ENCODE peak calls at places on chromosomes 4 and X, in seven cellular contexts. One of them, this sample, is unnamed.

GRCh38 chrX:130702867-130703707 is 199.9 kb downstream of the ENOX2 start:
- DNase-seq in uterus: no peak
- DNase-seq in PC-3: peak; percentile 32
- DNase-seq in CD8-positive, alpha-beta T cell: no peak
- DNase-seq in aorta: no peak
- DNase-seq in psoas muscle: no peak
- DNase-seq in small intestine: no peak
- DNase-seq in this sample: no peak

GRCh38 chr4:174753031-174753430 is 76.0 kb downstream of the GLRA3 start:
- DNase-seq in PC-3: no peak
- DNase-seq in uterus: no peak
- DNase-seq in small intestine: no peak
- DNase-seq in aorta: no peak
- DNase-seq in psoas muscle: no peak
- DNase-seq in CD8-positive, alpha-beta T cell: no peak
- DNase-seq in this sample: no peak

GRCh38 chr4:175453456-175453855 is 358.6 kb downstream of the GPM6A start:
- DNase-seq in CD8-positive, alpha-beta T cell: no peak
- DNase-seq in aorta: no peak
- DNase-seq in small intestine: no peak
- DNase-seq in PC-3: no peak
- DNase-seq in psoas muscle: no peak
- DNase-seq in uterus: no peak
- DNase-seq in this sample: no peak

GRCh38 chr4:6390357-6390756 is 82.1 kb downstream of the PPP2R2C start:
- DNase-seq in small intestine: no peak
- DNase-seq in psoas muscle: no peak
- DNase-seq in PC-3: no peak
- DNase-seq in CD8-positive, alpha-beta T cell: no peak
- DNase-seq in aorta: peak; percentile 71
- DNase-seq in uterus: peak; percentile 42
- DNase-seq in this sample: peak; percentile 61

GRCh38 chr4:77922158-77923094 is 59.8 kb downstream of the MRPL1 start:
- DNase-seq in PC-3: peak; percentile 56
- DNase-seq in psoas muscle: no peak
- DNase-seq in uterus: no peak
- DNase-seq in CD8-positive, alpha-beta T cell: no peak
- DNase-seq in small intestine: no peak
- DNase-seq in aorta: no peak
- DNase-seq in this sample: no peak

GRCh38 chr4:65393078-65393477 is 277.2 kb downstream of the EPHA5 start:
- DNase-seq in uterus: no peak
- DNase-seq in CD8-positive, alpha-beta T cell: no peak
- DNase-seq in psoas muscle: no peak
- DNase-seq in small intestine: no peak
- DNase-seq in aorta: no peak
- DNase-seq in PC-3: no peak
- DNase-seq in this sample: no peak

GRCh38 chr4:20249333-20249732 is 2.4 kb upstream of the SLIT2 start:
- DNase-seq in CD8-positive, alpha-beta T cell: no peak
- DNase-seq in small intestine: peak; percentile 19
- DNase-seq in PC-3: peak; percentile 63
- DNase-seq in psoas muscle: no peak
- DNase-seq in uterus: no peak
- DNase-seq in aorta: no peak
- DNase-seq in this sample: no peak

GRCh38 chr4:41998019-41998418 is 7.7 kb downstream of the SLC30A9 start:
- DNase-seq in CD8-positive, alpha-beta T cell: no peak
- DNase-seq in aorta: no peak
- DNase-seq in uterus: no peak
- DNase-seq in psoas muscle: no peak
- DNase-seq in PC-3: no peak
- DNase-seq in small intestine: no peak
- DNase-seq in this sample: no peak

GRCh38 chrX:5775985-5776384 is 452.7 kb downstream of the NLGN4X start:
- DNase-seq in small intestine: no peak
- DNase-seq in psoas muscle: no peak
- DNase-seq in PC-3: no peak
- DNase-seq in CD8-positive, alpha-beta T cell: no peak
- DNase-seq in uterus: no peak
- DNase-seq in aorta: no peak
- DNase-seq in this sample: no peak

GRCh38 chrX:10404435-10404834 is 215.9 kb downstream of the MID1 start:
- DNase-seq in small intestine: no peak
- DNase-seq in uterus: no peak
- DNase-seq in aorta: no peak
- DNase-seq in psoas muscle: no peak
- DNase-seq in CD8-positive, alpha-beta T cell: no peak
- DNase-seq in PC-3: no peak
- DNase-seq in this sample: no peak

GRCh38 chr4:169151671-169152070 is 119.1 kb downstream of the SH3RF1 start:
- DNase-seq in aorta: no peak
- DNase-seq in small intestine: no peak
- DNase-seq in uterus: no peak
- DNase-seq in psoas muscle: no peak
- DNase-seq in PC-3: peak; percentile 59
- DNase-seq in CD8-positive, alpha-beta T cell: no peak
- DNase-seq in this sample: no peak

DNA sequence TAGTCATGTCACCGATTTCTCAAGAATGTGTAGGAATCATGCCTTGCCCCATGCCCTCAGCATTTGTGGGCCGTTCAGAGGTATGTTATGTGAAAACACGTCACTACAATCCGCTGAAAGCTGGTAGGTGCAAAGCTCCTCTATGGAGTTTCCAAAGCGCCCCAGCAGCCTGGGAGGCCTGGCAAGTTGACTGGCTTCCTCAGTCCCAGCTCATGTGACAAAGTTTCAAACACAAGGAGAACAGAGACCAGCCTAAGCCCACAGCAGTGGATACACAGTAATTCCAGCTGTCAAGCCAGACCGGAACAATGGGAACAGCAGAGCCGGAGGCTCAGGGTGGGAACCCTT is 33.5 kb downstream of the NAT8L start:
- DNase-seq in PC-3: no peak
- DNase-seq in psoas muscle: no peak
- DNase-seq in CD8-positive, alpha-beta T cell: no peak
- DNase-seq in uterus: no peak
- DNase-seq in small intestine: no peak
- DNase-seq in aorta: no peak
- DNase-seq in this sample: no peak
- H3K4me3 ChIP-seq in PC-3: no peak overlapping the region
- H3K4me3 ChIP-seq in psoas muscle: no peak overlapping the region
- H3K4me3 ChIP-seq in CD8-positive, alpha-beta T cell: no peak overlapping the region
- H3K4me3 ChIP-seq in uterus: no peak overlapping the region
- H3K4me3 ChIP-seq in small intestine: no peak overlapping the region
- H3K4me3 ChIP-seq in aorta: no peak overlapping the region
- H3K4me3 ChIP-seq in this sample: no peak overlapping the region

GRCh38 chr4:37467223-37467622 is 219.0 kb downstream of the RELL1 start:
- DNase-seq in small intestine: no peak
- DNase-seq in psoas muscle: no peak
- DNase-seq in uterus: no peak
- DNase-seq in PC-3: no peak
- DNase-seq in CD8-positive, alpha-beta T cell: no peak
- DNase-seq in aorta: no peak
- DNase-seq in this sample: no peak
- H3K4me1 ChIP-seq in small intestine: peaks cover 6% of the 10 kb centered on the region
- H3K4me1 ChIP-seq in psoas muscle: no peaks in the 10 kb centered on the region
- H3K4me1 ChIP-seq in uterus: no peaks in the 10 kb centered on the region
- H3K4me1 ChIP-seq in PC-3: peaks cover 23% of the 10 kb centered on the region
- H3K4me1 ChIP-seq in CD8-positive, alpha-beta T cell: no peaks in the 10 kb centered on the region
- H3K4me1 ChIP-seq in aorta: no peaks in the 10 kb centered on the region
- H3K4me1 ChIP-seq in this sample: no peaks in the 10 kb centered on the region

GRCh38 chr4:158673633-158674032 is 1.5 kb downstream of the ETFDH start:
- DNase-seq in small intestine: peak; percentile 20
- DNase-seq in CD8-positive, alpha-beta T cell: no peak
- DNase-seq in PC-3: no peak
- DNase-seq in uterus: no peak
- DNase-seq in aorta: no peak
- DNase-seq in psoas muscle: no peak
- DNase-seq in this sample: no peak
- H3K36me3 ChIP-seq in small intestine: no peaks in the 10 kb centered on the region
- H3K36me3 ChIP-seq in CD8-positive, alpha-beta T cell: no peaks in the 10 kb centered on the region
- H3K36me3 ChIP-seq in PC-3: peaks cover 2% of the 10 kb centered on the region
- H3K36me3 ChIP-seq in uterus: no peaks in the 10 kb centered on the region
- H3K36me3 ChIP-seq in aorta: no peaks in the 10 kb centered on the region
- H3K36me3 ChIP-seq in psoas muscle: peaks cover 9% of the 10 kb centered on the region
- H3K36me3 ChIP-seq in this sample: no peaks in the 10 kb centered on the region

DNA sequence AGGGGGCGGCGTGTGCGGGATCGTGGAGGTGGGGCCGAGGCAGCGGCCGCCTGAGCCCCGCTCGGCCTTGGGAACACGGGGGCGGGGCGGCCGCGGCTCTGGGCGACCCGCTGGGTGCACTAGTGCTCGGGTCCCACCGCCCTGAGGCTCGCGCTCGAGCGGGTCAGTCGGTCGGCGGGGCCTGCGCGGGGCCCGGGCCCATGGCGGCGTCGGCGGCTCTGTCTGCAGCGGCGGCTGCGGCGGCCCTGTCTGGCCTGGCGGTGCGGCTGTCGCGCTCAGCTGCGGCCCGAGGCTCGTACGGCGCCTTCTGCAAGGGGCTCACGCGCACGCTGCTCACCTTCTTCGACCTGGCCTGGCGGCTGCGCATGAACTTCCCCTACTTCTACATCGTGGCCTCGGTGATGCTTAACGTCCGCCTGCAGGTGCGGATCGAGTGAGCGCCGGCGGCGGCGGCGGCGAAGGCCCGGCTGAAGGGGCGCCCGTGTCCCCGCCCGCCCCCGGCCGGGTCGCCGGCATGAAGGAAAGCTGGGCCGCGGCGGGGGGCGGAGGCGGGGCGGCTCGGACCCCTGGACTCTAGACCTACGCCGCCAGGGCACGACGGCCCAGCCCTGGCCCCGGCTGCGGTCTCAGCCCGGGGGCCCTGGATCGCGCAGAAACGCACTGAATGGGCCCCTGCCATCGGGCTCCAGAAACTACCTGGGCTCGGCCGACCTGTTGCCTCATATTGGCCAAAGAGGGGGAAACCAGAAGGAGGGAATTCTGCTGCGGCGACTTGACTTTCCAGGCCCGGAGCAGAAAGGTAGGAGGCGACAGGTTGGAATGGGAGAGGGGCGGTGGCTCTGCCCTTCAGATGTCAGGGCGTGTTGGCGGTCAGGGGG is at the start of gene SMIM10L2A:
- DNase-seq in uterus: no peak
- DNase-seq in small intestine: no peak
- DNase-seq in PC-3: no peak
- DNase-seq in aorta: no peak
- DNase-seq in CD8-positive, alpha-beta T cell: no peak
- DNase-seq in psoas muscle: no peak
- DNase-seq in this sample: no peak
- H3K4me3 ChIP-seq in uterus: peak within 1 kb of the TSS; percentile 45
- H3K4me3 ChIP-seq in small intestine: peak within 1 kb of the TSS; percentile 52
- H3K4me3 ChIP-seq in PC-3: peak within 1 kb of the TSS; percentile 59
- H3K4me3 ChIP-seq in aorta: peak within 1 kb of the TSS; percentile 61
- H3K4me3 ChIP-seq in CD8-positive, alpha-beta T cell: peak within 1 kb of the TSS; percentile 36
- H3K4me3 ChIP-seq in psoas muscle: peak within 1 kb of the TSS; percentile 64
- H3K4me3 ChIP-seq in this sample: peak within 1 kb of the TSS; percentile 72

GRCh38 chr4:926538-926937 is 5.6 kb downstream of the GAK start:
- DNase-seq in CD8-positive, alpha-beta T cell: no peak
- DNase-seq in small intestine: peak; percentile 13
- DNase-seq in PC-3: peak; percentile 17
- DNase-seq in aorta: peak; percentile 51
- DNase-seq in uterus: no peak
- DNase-seq in psoas muscle: peak; percentile 53
- DNase-seq in this sample: no peak

GRCh38 chr4:929096-929765 is 2.9 kb downstream of the GAK start:
- DNase-seq in PC-3: no peak
- DNase-seq in uterus: no peak
- DNase-seq in small intestine: no peak
- DNase-seq in psoas muscle: no peak
- DNase-seq in CD8-positive, alpha-beta T cell: no peak
- DNase-seq in aorta: peak; percentile 52
- DNase-seq in this sample: no peak

GRCh38 chr4:924107-925096 is 7.7 kb downstream of the GAK start:
- DNase-seq in aorta: peak; percentile 59
- DNase-seq in psoas muscle: no peak
- DNase-seq in PC-3: no peak
- DNase-seq in small intestine: no peak
- DNase-seq in uterus: no peak
- DNase-seq in CD8-positive, alpha-beta T cell: no peak
- DNase-seq in this sample: no peak

GRCh38 chr4:925171-925570 is 6.9 kb downstream of the GAK start:
- DNase-seq in uterus: no peak
- DNase-seq in small intestine: no peak
- DNase-seq in CD8-positive, alpha-beta T cell: no peak
- DNase-seq in aorta: peak; percentile 73
- DNase-seq in psoas muscle: no peak
- DNase-seq in PC-3: no peak
- DNase-seq in this sample: no peak

GRCh38 chr4:925771-926500 is 6.2 kb downstream of the GAK start:
- DNase-seq in small intestine: no peak
- DNase-seq in PC-3: no peak
- DNase-seq in CD8-positive, alpha-beta T cell: no peak
- DNase-seq in aorta: peak; percentile 62
- DNase-seq in psoas muscle: no peak
- DNase-seq in uterus: no peak
- DNase-seq in this sample: no peak
- H3K4me1 ChIP-seq in small intestine: peaks cover 2% of the 10 kb centered on the region
- H3K4me1 ChIP-seq in PC-3: peaks cover 16% of the 10 kb centered on the region
- H3K4me1 ChIP-seq in CD8-positive, alpha-beta T cell: peaks cover 46% of the 10 kb centered on the region
- H3K4me1 ChIP-seq in aorta: no peaks in the 10 kb centered on the region
- H3K4me1 ChIP-seq in psoas muscle: peaks cover 24% of the 10 kb centered on the region
- H3K4me1 ChIP-seq in uterus: peaks cover 21% of the 10 kb centered on the region
- H3K4me1 ChIP-seq in this sample: peaks cover 59% of the 10 kb centered on the region

GRCh38 chr4:75777589-75777988 is 53.2 kb downstream of the USO1 start:
- DNase-seq in CD8-positive, alpha-beta T cell: no peak
- DNase-seq in aorta: no peak
- DNase-seq in PC-3: no peak
- DNase-seq in small intestine: no peak
- DNase-seq in psoas muscle: no peak
- DNase-seq in uterus: no peak
- DNase-seq in this sample: no peak

GRCh38 chr4:75781328-75781727 is 57.0 kb downstream of the USO1 start:
- DNase-seq in aorta: no peak
- DNase-seq in psoas muscle: no peak
- DNase-seq in small intestine: no peak
- DNase-seq in PC-3: no peak
- DNase-seq in uterus: no peak
- DNase-seq in CD8-positive, alpha-beta T cell: no peak
- DNase-seq in this sample: no peak

DNA sequence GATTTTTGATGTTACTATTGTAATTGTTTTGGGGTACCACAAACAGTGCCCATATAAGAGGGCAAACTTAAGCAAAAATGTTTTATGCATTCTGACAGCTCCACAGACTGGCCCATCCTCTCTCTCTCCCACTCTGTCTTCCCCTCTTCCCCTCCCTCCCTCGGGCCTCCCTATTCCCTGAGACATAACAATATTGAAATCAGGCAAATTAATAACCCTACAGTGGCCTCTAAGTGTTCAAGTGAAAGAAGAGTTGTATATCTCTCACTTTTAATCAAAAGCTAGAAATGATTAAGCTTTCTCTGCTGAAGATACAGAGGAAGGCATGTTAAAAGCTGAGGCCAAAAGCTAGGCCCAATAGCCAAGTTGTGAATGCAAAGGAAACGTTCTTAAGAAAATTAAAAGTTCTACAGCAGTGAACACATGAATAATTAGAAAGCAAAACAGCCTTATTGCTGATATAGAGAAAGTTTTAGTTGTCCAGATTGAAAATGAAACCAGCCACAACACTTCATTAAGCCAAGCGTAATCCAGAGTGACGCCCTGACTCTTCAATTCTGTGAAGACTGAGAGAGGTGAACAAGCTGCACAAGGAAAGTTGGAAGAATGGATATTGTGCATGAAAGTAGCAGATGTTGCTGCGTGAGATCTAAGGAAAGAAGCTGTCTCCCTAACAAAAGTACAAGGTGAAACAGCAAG is 54.8 kb downstream of the USO1 start:
- DNase-seq in PC-3: no peak
- DNase-seq in small intestine: no peak
- DNase-seq in psoas muscle: no peak
- DNase-seq in uterus: no peak
- DNase-seq in aorta: no peak
- DNase-seq in CD8-positive, alpha-beta T cell: no peak
- DNase-seq in this sample: no peak
- H3K36me3 ChIP-seq in PC-3: peaks cover 28% of the 10 kb centered on the region
- H3K36me3 ChIP-seq in small intestine: peaks cover 30% of the 10 kb centered on the region
- H3K36me3 ChIP-seq in psoas muscle: peaks cover 100% of the 10 kb centered on the region
- H3K36me3 ChIP-seq in uterus: no peaks in the 10 kb centered on the region
- H3K36me3 ChIP-seq in aorta: peaks cover 6% of the 10 kb centered on the region
- H3K36me3 ChIP-seq in CD8-positive, alpha-beta T cell: peaks cover 9% of the 10 kb centered on the region
- H3K36me3 ChIP-seq in this sample: peaks cover 92% of the 10 kb centered on the region

This sample was measured in left ventricle myocardium inferior.